ENCODE peak calls at places on chromosome 12, in nine cellular contexts. I is stomach, J is colonic mucosa, O is AG09319, X is RWPE2, U is Calu3, Q is right atrium auricular region, S is tibial nerve, G is B cell. K is an unnamed sample.

GRCh38 chr12:92021665-92022033 is 124.0 kb downstream of the BTG1 start:
- DNase-seq in I (no peak), J (no peak), O (no peak), X (no peak), U (no peak), Q (no peak), S (no peak), G (no peak), K (no peak)

GRCh38 chr12:58893421-58893986 is 26.8 kb downstream of the LRIG3 start:
- DNase-seq in I (no peak), J (no peak), O (peak; percentile 54), X (no peak), U (no peak), Q (no peak), S (no peak), G (no peak), K (no peak)

GRCh38 chr12:24069532-24070395 is 120.3 kb upstream of the SOX5 start:
- DNase-seq in I (no peak), J (peak; percentile 19), O (no peak), X (no peak), U (no peak), Q (no peak), S (no peak), G (no peak), K (no peak)

GRCh38 chr12:69600804-69601203 is 9.9 kb downstream of the LRRC10 start:
- DNase-seq in I (no peak), J (no peak), O (no peak), X (no peak), U (no peak), Q (no peak), S (no peak), G (no peak), K (no peak)

GRCh38 chr12:18250313-18250916 is 10.9 kb upstream of the PIK3C2G start:
- DNase-seq in I (no peak), J (peak; percentile 38), O (peak; percentile 44), X (no peak), U (peak; percentile 56), Q (no peak), S (peak; percentile 39), G (no peak), K (no peak)

GRCh38 chr12:27967551-27968054 is 4.9 kb downstream of the PTHLH start:
- DNase-seq in I (no peak), J (no peak), O (no peak), X (no peak), U (no peak), Q (no peak), S (no peak), G (no peak), K (no peak)

GRCh38 chr12:31752450-31752849 is 23.6 kb upstream of the AMN1 start:
- DNase-seq in I (no peak), J (no peak), O (no peak), X (no peak), U (no peak), Q (no peak), S (no peak), G (no peak), K (no peak)

GRCh38 chr12:106303202-106303820 is 778 bp downstream of the TCP11L2 start:
- DNase-seq in I (peak; percentile 81), J (peak; percentile 87), O (peak; percentile 66), X (peak; percentile 75), U (peak; percentile 82), Q (peak; percentile 91), S (peak; percentile 80), G (peak; percentile 93), K (peak; percentile 62)

GRCh38 chr12:52285851-52286530 is 5.3 kb downstream of the KRT81 start:
- DNase-seq in I (peak; percentile 24), J (no peak), O (no peak), X (no peak), U (no peak), Q (no peak), S (no peak), G (no peak), K (no peak)

GRCh38 chr12:80068173-80068572 is 31.2 kb upstream of the OTOGL start:
- DNase-seq in I (no peak), J (no peak), O (no peak), X (no peak), U (no peak), Q (no peak), S (no peak), G (no peak), K (no peak)

GRCh38 chr12:34390171-34390841 is 368.0 kb downstream of the ALG10 start:
- DNase-seq in I (no peak), J (no peak), O (no peak), X (peak; percentile 20), U (no peak), Q (no peak), S (no peak), G (no peak), K (no peak)

GRCh38 chr12:48979602-48980388 is 1.7 kb downstream of the WNT1 start:
- DNase-seq in I (peak; percentile 53), J (no peak), O (no peak), X (peak; percentile 40), U (no peak), Q (no peak), S (no peak), G (no peak), K (no peak)

GRCh38 chr12:57080855-57081254 is 2.3 kb upstream of the NEMP1 start:
- DNase-seq in I (no peak), J (no peak), O (no peak), X (no peak), U (no peak), Q (no peak), S (no peak), G (no peak), K (no peak)

GRCh38 chr12:80373666-80374065 is 70.4 kb upstream of the PTPRQ start:
- DNase-seq in I (no peak), J (no peak), O (no peak), X (no peak), U (no peak), Q (no peak), S (no peak), G (no peak), K (no peak)

GRCh38 chr12:19969476-19969875 is 398.9 kb upstream of the PDE3A start:
- DNase-seq in I (no peak), J (no peak), O (no peak), X (no peak), U (no peak), Q (no peak), S (no peak), G (no peak), K (no peak)

GRCh38 chr12:116863275-116863767 is 17.9 kb downstream of the HRK start:
- DNase-seq in I (no peak), J (peak; percentile 57), O (no peak), X (no peak), U (no peak), Q (no peak), S (no peak), G (no peak), K (no peak)

GRCh38 chr12:14260011-14260993 is 105.2 kb upstream of the ATF7IP start:
- DNase-seq in I (peak; percentile 89), J (peak; percentile 94), O (peak; percentile 83), X (peak; percentile 78), U (peak; percentile 94), Q (peak; percentile 97), S (peak; percentile 88), G (no peak), K (peak; percentile 74)

GRCh38 chr12:54364413-54364812 is at the start of gene GPR84:
- DNase-seq in I (no peak), J (no peak), O (no peak), X (no peak), U (no peak), Q (no peak), S (no peak), G (no peak), K (no peak)

GRCh38 chr12:41368006-41368405 is 179.9 kb downstream of the PDZRN4 start:
- DNase-seq in I (no peak), J (no peak), O (no peak), X (no peak), U (no peak), Q (no peak), S (no peak), G (no peak), K (no peak)
- TF ChIP-seq CTCF in I (no peak), J (no peak), O (no peak), X (peak; percentile 38), U (no peak), Q (no peak), S (no peak), G (no peak), K (no peak)

DNA sequence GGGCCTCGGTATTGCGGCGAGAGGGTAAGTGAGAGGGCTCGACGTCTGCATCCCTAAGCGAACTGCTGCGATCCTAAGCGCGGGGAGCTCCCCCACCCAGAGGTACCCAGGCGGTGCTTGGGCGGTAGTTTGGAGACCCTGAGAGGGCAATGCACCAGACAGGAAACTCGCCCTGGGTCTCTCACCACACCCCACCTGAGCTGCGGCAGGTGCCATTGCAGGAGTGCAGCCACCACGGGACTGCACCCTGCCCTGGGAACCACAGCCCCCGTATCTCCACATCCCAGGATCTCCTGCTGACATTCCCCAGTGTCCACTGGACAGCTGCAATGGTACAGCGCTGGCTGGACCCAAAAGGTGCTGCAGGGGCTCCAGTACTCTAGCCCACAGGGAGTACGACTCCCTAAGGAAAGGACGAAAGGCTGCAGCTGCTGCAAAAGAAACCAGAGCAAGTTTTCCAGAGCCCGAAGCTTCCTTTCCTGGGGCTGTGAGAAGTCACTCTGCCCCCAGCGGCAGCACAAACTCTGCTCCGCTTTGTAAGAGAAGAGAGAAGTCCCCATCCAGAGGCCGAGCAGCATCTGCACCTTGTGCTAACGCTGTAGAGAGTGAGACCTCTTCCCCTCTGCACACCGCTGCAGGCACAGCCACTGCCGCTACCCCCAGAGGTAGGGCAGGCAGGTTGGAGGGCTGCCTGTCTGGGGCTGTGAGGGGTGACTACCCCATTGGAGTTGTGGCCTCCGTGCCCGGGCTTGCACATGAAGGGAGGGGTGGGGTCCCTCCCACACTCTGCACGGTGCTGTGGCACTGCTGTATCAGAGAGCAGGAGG is 31.1 kb upstream of the MON2 start:
- DNase-seq in I (peak; percentile 49), J (peak; percentile 50), O (peak; percentile 22), X (peak; percentile 57), U (peak; percentile 70), Q (peak; percentile 71), S (peak; percentile 15), G (peak; percentile 51), K (no peak)
- TF ChIP-seq CTCF in I (no peak), J (peak; percentile 12), O (peak; percentile 69), X (peak; percentile 55), U (no peak), Q (no peak), S (no peak), G (peak; percentile 51), K (no peak)

DNA sequence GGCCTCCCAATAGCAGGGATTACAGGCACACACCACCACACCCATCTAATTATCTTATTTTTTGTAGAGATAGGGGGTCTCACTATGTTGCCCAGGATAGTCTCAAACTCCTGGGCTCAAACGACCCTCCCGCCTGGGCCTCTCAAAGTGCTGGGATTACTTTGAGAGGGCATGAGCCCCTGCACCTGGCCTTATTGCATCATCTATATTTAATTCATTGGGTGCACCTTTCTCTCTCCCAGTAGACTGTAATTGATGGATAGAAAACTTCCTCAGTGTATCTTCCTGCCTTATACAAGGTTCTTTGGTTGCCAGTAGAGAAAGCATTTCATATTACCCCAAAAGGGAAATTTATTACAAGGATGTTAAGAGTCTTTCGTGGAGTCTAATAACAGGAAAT is 8.9 kb upstream of the MORN3 start:
- DNase-seq in I (no peak), J (no peak), O (no peak), X (no peak), U (no peak), Q (no peak), S (no peak), G (no peak), K (no peak)
- TF ChIP-seq CTCF in I (no peak), J (no peak), O (no peak), X (no peak), U (no peak), Q (no peak), S (no peak), G (no peak), K (no peak)

GRCh38 chr12:47808574-47809380 is 10.9 kb downstream of the HDAC7 start:
- DNase-seq in I (no peak), J (no peak), O (no peak), X (no peak), U (no peak), Q (no peak), S (no peak), G (no peak), K (no peak)
- TF ChIP-seq CTCF in I (no peak), J (no peak), O (peak; percentile 10), X (no peak), U (no peak), Q (no peak), S (no peak), G (no peak), K (no peak)